ENCODE peak calls at places on chromosomes 13 and 19, in ten cellular contexts. K is body of pancreas, A is pancreas, X is choroid plexus epithelial cell, U is Ammon's horn, W is head of caudate nucleus, Y is aorta, J is GM13976, V is IMR-90, Q is mammary epithelial cell. Z is an unnamed sample.

GRCh38 chr13:32206097-32206740 is 108.9 kb downstream of the ZAR1L start:
- DNase-seq in W (no peak), Q (peak), V (peak), X (peak), J (no peak), A (no peak), K (no peak), U (no peak), Y (no peak), Z (peak)

GRCh38 chr19:39342647-39343305 is 555 bp downstream of the SAMD4B start:
- DNase-seq in V (no peak), X (peak), K (peak), Y (peak), W (no peak), Q (no peak), A (peak), U (no peak), J (no peak), Z (no peak)

GRCh38 chr19:23101241-23101640 is 15.6 kb upstream of the ZNF730 start:
- DNase-seq in J (no peak), K (no peak), W (no peak), Y (no peak), A (no peak), X (no peak), V (no peak), Q (peak), U (no peak), Z (no peak)

GRCh38 chr19:18206018-18206417 is 2.2 kb upstream of the RAB3A start:
- DNase-seq in J (no peak), Y (no peak), K (no peak), Q (no peak), W (no peak), U (no peak), A (no peak), X (no peak), V (no peak), Z (no peak)

GRCh38 chr19:2167896-2168618 is 4.3 kb downstream of the DOT1L start:
- DNase-seq in K (no peak), V (peak), Q (peak), U (peak), A (peak), J (peak), X (peak), W (peak), Y (peak), Z (no peak)

GRCh38 chr13:37878496-37878895 is 8.9 kb upstream of the TRPC4 start:
- DNase-seq in U (no peak), A (no peak), Y (no peak), W (no peak), Q (no peak), J (no peak), V (peak), K (no peak), X (peak), Z (no peak)

GRCh38 chr19:52716578-52716977 is 18.3 kb downstream of the ZNF611 start:
- DNase-seq in A (no peak), V (no peak), J (no peak), U (no peak), X (no peak), W (no peak), Y (no peak), Q (no peak), K (no peak), Z (no peak)

GRCh38 chr13:72537400-72537780 is 190.0 kb downstream of the MZT1 start:
- DNase-seq in U (no peak), X (no peak), K (no peak), V (no peak), W (no peak), A (no peak), Y (no peak), J (no peak), Q (no peak), Z (no peak)

GRCh38 chr19:5631511-5632240 is 8.8 kb downstream of the SAFB start:
- DNase-seq in A (no peak), K (no peak), J (no peak), W (no peak), Y (no peak), X (peak), V (no peak), Q (no peak), U (no peak), Z (no peak)

GRCh38 chr19:11887618-11888531 is at the start of gene ZNF69:
- DNase-seq in A (peak), K (peak), Y (peak), U (peak), J (peak), X (peak), Q (peak), W (peak), V (peak), Z (peak)

GRCh38 chr13:109427148-109427547 is 359.2 kb downstream of the IRS2 start:
- DNase-seq in W (no peak), X (peak), J (no peak), U (no peak), K (no peak), Q (peak), V (no peak), Y (no peak), A (no peak), Z (no peak)

GRCh38 chr13:40120781-40121180 is 465.3 kb downstream of the COG6 start:
- DNase-seq in Y (no peak), V (no peak), J (no peak), U (no peak), K (no peak), Q (no peak), A (no peak), W (no peak), X (peak), Z (no peak)

GRCh38 chr19:53333071-53333465 is 481 bp upstream of the ZNF845 start:
- DNase-seq in X (no peak), V (no peak), J (no peak), U (peak), K (peak), W (peak), Y (peak), Q (no peak), A (peak), Z (no peak)

GRCh38 chr19:16945762-16946465 is 57.1 kb downstream of the F2RL3 start:
- DNase-seq in Q (no peak), J (no peak), Y (no peak), V (no peak), X (no peak), W (no peak), K (no peak), U (no peak), A (no peak), Z (no peak)

GRCh38 chr19:38727306-38727867 is 16.9 kb downstream of the CAPN12 start:
- DNase-seq in Q (no peak), V (no peak), Y (no peak), U (no peak), A (no peak), X (no peak), K (no peak), J (no peak), W (no peak), Z (no peak)

GRCh38 chr19:10516064-10516385 is 1.2 kb downstream of the S1PR5 start:
- DNase-seq in V (no peak), A (no peak), X (no peak), U (no peak), W (no peak), K (no peak), Y (no peak), Q (no peak), J (no peak), Z (no peak)

GRCh38 chr13:35782793-35783192 is 306.3 kb upstream of the MAB21L1 start:
- DNase-seq in J (no peak), Y (no peak), U (no peak), W (no peak), Q (no peak), A (no peak), K (no peak), V (no peak), X (no peak), Z (no peak)

GRCh38 chr19:50896591-50897190 is 14.5 kb downstream of the KLK4 start:
- DNase-seq in U (no peak), J (peak), W (no peak), V (peak), K (no peak), Q (peak), A (peak), X (peak), Y (no peak), Z (no peak)

GRCh38 chr13:45199716-45200115 is 1.1 kb downstream of the KCTD4 start:
- DNase-seq in X (no peak), K (no peak), W (no peak), J (no peak), V (no peak), Q (no peak), A (no peak), Y (no peak), U (no peak), Z (no peak)

GRCh38 chr19:3536429-3537100 is 2.4 kb upstream of the TEKTIP1 start:
- DNase-seq in W (peak), Y (no peak), A (no peak), K (no peak), U (peak), V (no peak), X (no peak), Q (peak), J (no peak), Z (peak)

GRCh38 chr13:105920375-105920774 is 615.1 kb downstream of the EFNB2 start:
- DNase-seq in X (peak), W (no peak), Y (no peak), K (no peak), A (no peak), U (no peak), Q (peak), V (peak), J (no peak), Z (no peak)

GRCh38 chr19:47186337-47187022 is 44.5 kb downstream of the BBC3 start:
- DNase-seq in K (no peak), J (peak), U (no peak), Y (no peak), A (no peak), V (no peak), Q (no peak), X (no peak), W (no peak), Z (no peak)

GRCh38 chr13:38518328-38518727 is 168.5 kb upstream of the FREM2 start:
- DNase-seq in J (no peak), Y (no peak), U (no peak), K (no peak), Q (peak), W (no peak), A (no peak), X (no peak), V (no peak), Z (no peak)

GRCh38 chr19:41425174-41426115 is 1.7 kb downstream of the B3GNT8 start:
- DNase-seq in K (no peak), U (no peak), A (no peak), W (no peak), Y (no peak), X (no peak), V (no peak), Q (no peak), J (no peak), Z (no peak)

GRCh38 chr19:10878253-10878652 is 6.9 kb downstream of the CARM1 start:
- DNase-seq in Y (no peak), X (no peak), Q (no peak), A (no peak), K (no peak), V (no peak), U (no peak), J (no peak), W (no peak), Z (no peak)

GRCh38 chr19:13825489-13826475 is 30.5 kb downstream of the ZSWIM4 start:
- DNase-seq in X (no peak), Y (no peak), K (no peak), V (no peak), Q (no peak), W (no peak), J (no peak), A (no peak), U (no peak), Z (peak)

GRCh38 chr19:55488986-55489710 is 912 bp downstream of the SSC5D start:
- DNase-seq in A (no peak), Q (no peak), W (no peak), U (no peak), X (no peak), V (no peak), J (no peak), K (no peak), Y (peak), Z (no peak)

GRCh38 chr13:110092869-110093268 is 214.1 kb downstream of the COL4A1 start:
- DNase-seq in W (no peak), A (no peak), U (no peak), K (no peak), J (no peak), Q (no peak), X (peak), Y (no peak), V (peak), Z (no peak)

GRCh38 chr19:19113040-19113541 is 25.2 kb downstream of the TMEM161A start:
- DNase-seq in Q (no peak), A (no peak), K (no peak), Y (no peak), X (peak), U (no peak), V (peak), W (no peak), J (no peak), Z (peak)

GRCh38 chr19:41430907-41431306 is 3.7 kb upstream of the B3GNT8 start:
- DNase-seq in Q (no peak), Y (no peak), J (no peak), K (no peak), A (no peak), X (no peak), V (no peak), U (no peak), W (no peak), Z (no peak)

GRCh38 chr13:31394491-31394890 is 194.7 kb downstream of the B3GLCT start:
- DNase-seq in K (no peak), J (no peak), W (no peak), U (no peak), A (no peak), X (peak), Q (peak), V (no peak), Y (no peak), Z (no peak)

Z was measured in cerebellar cortex.